ENCODE peak calls at places on chromosome 6, in six cellular contexts. P is fibroblast of pulmonary artery; H is HEK293T; W is neural crest cell; F is CD8-positive, alpha-beta T cell; D is iris pigment epithelial cell. J is an unnamed sample.

GRCh38 chr6:52063584-52064400 is 23.6 kb downstream of the PKHD1 start:
- DNase-seq in P (peak; percentile 20), H (peak; percentile 60), W (peak; percentile 18), F (peak; percentile 10), D (peak; percentile 37), J (peak; percentile 39)

GRCh38 chr6:111602481-111603404 is 2.9 kb downstream of the TRAF3IP2 start:
- DNase-seq in P (peak; percentile 67), H (peak; percentile 45), W (no peak), F (no peak), D (peak; percentile 46), J (no peak)

GRCh38 chr6:130625825-130626500 is 201.2 kb upstream of the SMLR1 start:
- DNase-seq in P (peak; percentile 17), H (peak; percentile 65), W (no peak), F (no peak), D (peak; percentile 32), J (peak; percentile 66)

GRCh38 chr6:106155219-106155830 is 69.2 kb downstream of the PRDM1 start:
- DNase-seq in P (no peak), H (no peak), W (no peak), F (no peak), D (no peak), J (no peak)

GRCh38 chr6:155121699-155122098 is 126.6 kb downstream of the TIAM2 start:
- DNase-seq in P (no peak), H (no peak), W (peak; percentile 19), F (no peak), D (no peak), J (no peak)

GRCh38 chr6:154447929-154448328 is 62.6 kb downstream of the CNKSR3 start:
- DNase-seq in P (peak; percentile 85), H (no peak), W (no peak), F (no peak), D (peak; percentile 45), J (no peak)

GRCh38 chr6:5541025-5541424 is 279.7 kb downstream of the FARS2 start:
- DNase-seq in P (no peak), H (no peak), W (no peak), F (no peak), D (no peak), J (no peak)

GRCh38 chr6:52415917-52416628 is 4.1 kb upstream of the EFHC1 start:
- DNase-seq in P (peak; percentile 29), H (no peak), W (no peak), F (no peak), D (peak; percentile 34), J (no peak)

J was measured in HAP-1.